ENCODE peak calls at places on chromosomes 6 and 20, in seven cellular contexts. W is uterus, K is AG10803, D is heart right ventricle, T is transverse colon, F is foreskin fibroblast, J is keratinocyte. N is an unnamed sample.

GRCh38 chr6:26103770-26104456 is 16.7 kb downstream of the HFE start:
- DNase-seq in W (peak), K (peak), D (peak), T (peak), F (peak), J (peak), N (peak)

GRCh38 chr6:155264704-155265320 is 999 bp downstream of the CLDN20 start:
- DNase-seq in W (no peak), K (peak), D (no peak), T (no peak), F (peak), J (no peak), N (peak)

GRCh38 chr6:132128424-132128823 is 177.3 kb upstream of the CCN2 start:
- DNase-seq in W (no peak), K (no peak), D (no peak), T (no peak), F (no peak), J (no peak), N (no peak)

GRCh38 chr20:45044601-45045000 is 56.3 kb downstream of the KCNS1 start:
- DNase-seq in W (no peak), K (no peak), D (no peak), T (no peak), F (no peak), J (no peak), N (no peak)

GRCh38 chr6:26394289-26394688 is 7.8 kb upstream of the BTN3A1 start:
- DNase-seq in W (no peak), K (peak), D (no peak), T (no peak), F (peak), J (peak), N (peak)

GRCh38 chr6:90537723-90538407 is 49.0 kb downstream of the MAP3K7 start:
- DNase-seq in W (no peak), K (peak), D (no peak), T (no peak), F (peak), J (no peak), N (peak)

GRCh38 chr6:5379647-5380242 is 118.4 kb downstream of the FARS2 start:
- DNase-seq in W (no peak), K (peak), D (no peak), T (peak), F (peak), J (no peak), N (peak)

GRCh38 chr6:118283759-118284158 is 264.3 kb upstream of the PLN start:
- DNase-seq in W (peak), K (peak), D (no peak), T (peak), F (peak), J (no peak), N (peak)

GRCh38 chr6:112781236-112781635 is 434.1 kb downstream of the RFPL4B start:
- DNase-seq in W (no peak), K (peak), D (no peak), T (no peak), F (no peak), J (no peak), N (peak)

GRCh38 chr20:5991623-5992441 is 41.4 kb downstream of the MCM8 start:
- DNase-seq in W (no peak), K (peak), D (no peak), T (no peak), F (no peak), J (no peak), N (peak)

GRCh38 chr20:50798650-50799049 is 3.8 kb downstream of the BCAS4 start:
- DNase-seq in W (no peak), K (no peak), D (no peak), T (no peak), F (no peak), J (no peak), N (no peak)

GRCh38 chr6:113560908-113561307 is 296.2 kb upstream of the MARCKS start:
- DNase-seq in W (no peak), K (peak), D (no peak), T (no peak), F (peak), J (peak), N (peak)

GRCh38 chr6:83708546-83708969 is 343 bp downstream of the SNAP91 start:
- DNase-seq in W (no peak), K (no peak), D (peak), T (no peak), F (peak), J (no peak), N (no peak)

GRCh38 chr20:44070139-44070900 is 116.7 kb downstream of the JPH2 start:
- DNase-seq in W (no peak), K (no peak), D (no peak), T (no peak), F (no peak), J (no peak), N (no peak)

GRCh38 chr6:153104220-153104619 is 26.9 kb downstream of the RGS17 start:
- DNase-seq in W (no peak), K (no peak), D (no peak), T (no peak), F (no peak), J (no peak), N (peak)

GRCh38 chr6:139249387-139249786 is 42.4 kb downstream of the TXLNB start:
- DNase-seq in W (no peak), K (no peak), D (no peak), T (no peak), F (no peak), J (no peak), N (no peak)

GRCh38 chr6:159152014-159152413 is 17.2 kb upstream of the FNDC1 start:
- DNase-seq in W (no peak), K (peak), D (no peak), T (no peak), F (no peak), J (no peak), N (no peak)

GRCh38 chr6:116034327-116034726 is 26.4 kb downstream of the FRK start:
- DNase-seq in W (no peak), K (peak), D (no peak), T (no peak), F (no peak), J (no peak), N (peak)

GRCh38 chr6:43708857-43709653 is 21.5 kb upstream of the MRPS18A start:
- DNase-seq in W (peak), K (peak), D (no peak), T (no peak), F (peak), J (no peak), N (peak)

GRCh38 chr6:33276864-33277662 is at the start of gene B3GALT4:
- DNase-seq in W (peak), K (peak), D (peak), T (peak), F (peak), J (no peak), N (peak)

GRCh38 chr6:138231399-138231886 is 13.2 kb upstream of the PBOV1 start:
- DNase-seq in W (no peak), K (no peak), D (no peak), T (no peak), F (no peak), J (no peak), N (no peak)

GRCh38 chr6:130183271-130184222 is 39.2 kb downstream of the SAMD3 start:
- DNase-seq in W (no peak), K (no peak), D (no peak), T (no peak), F (no peak), J (no peak), N (no peak)

GRCh38 chr20:25252686-25253421 is 5.0 kb downstream of the PYGB start:
- DNase-seq in W (no peak), K (no peak), D (no peak), T (peak), F (no peak), J (no peak), N (no peak)

GRCh38 chr20:325889-326644 is 715 bp downstream of the SOX12 start:
- DNase-seq in W (peak), K (peak), D (peak), T (peak), F (peak), J (no peak), N (peak)

GRCh38 chr20:19094959-19095541 is 117.4 kb upstream of the SLC24A3 start:
- DNase-seq in W (no peak), K (no peak), D (no peak), T (peak), F (no peak), J (no peak), N (no peak)

GRCh38 chr6:16540804-16541752 is 220.2 kb downstream of the ATXN1 start:
- DNase-seq in W (peak), K (peak), D (peak), T (peak), F (no peak), J (no peak), N (no peak)

GRCh38 chr20:37295001-37295400 is 5.5 kb downstream of the MANBAL start:
- DNase-seq in W (peak), K (peak), D (no peak), T (no peak), F (peak), J (peak), N (peak)

GRCh38 chr6:56528412-56528841 is 114.3 kb downstream of the DST start:
- DNase-seq in W (no peak), K (peak), D (no peak), T (no peak), F (peak), J (no peak), N (peak)

GRCh38 chr6:16257999-16258708 is 19.8 kb downstream of the GMPR start:
- DNase-seq in W (peak), K (no peak), D (peak), T (no peak), F (no peak), J (no peak), N (no peak)

GRCh38 chr6:110814488-110815259 is 595 bp downstream of the CDK19 start:
- DNase-seq in W (peak), K (peak), D (peak), T (peak), F (peak), J (no peak), N (peak)

GRCh38 chr6:160714731-160715130 is 12.7 kb downstream of the PLG start:
- DNase-seq in W (no peak), K (peak), D (no peak), T (no peak), F (no peak), J (no peak), N (no peak)

GRCh38 chr20:51749674-51750036 is 18.5 kb downstream of the ATP9A start:
- DNase-seq in W (no peak), K (peak), D (no peak), T (no peak), F (peak), J (peak), N (peak)

GRCh38 chr6:121437861-121438651 is 2.6 kb downstream of the GJA1 start:
- DNase-seq in W (peak), K (peak), D (peak), T (no peak), F (peak), J (peak), N (peak)

GRCh38 chr6:121436172-121436965 is 923 bp downstream of the GJA1 start:
- DNase-seq in W (peak), K (no peak), D (no peak), T (no peak), F (no peak), J (no peak), N (no peak)

GRCh38 chr6:121436966-121437756 is 1.7 kb downstream of the GJA1 start:
- DNase-seq in W (peak), K (peak), D (peak), T (peak), F (peak), J (no peak), N (peak)

GRCh38 chr6:121434037-121434770 is 1.2 kb upstream of the GJA1 start:
- DNase-seq in W (peak), K (peak), D (no peak), T (no peak), F (peak), J (no peak), N (peak)

DNA sequence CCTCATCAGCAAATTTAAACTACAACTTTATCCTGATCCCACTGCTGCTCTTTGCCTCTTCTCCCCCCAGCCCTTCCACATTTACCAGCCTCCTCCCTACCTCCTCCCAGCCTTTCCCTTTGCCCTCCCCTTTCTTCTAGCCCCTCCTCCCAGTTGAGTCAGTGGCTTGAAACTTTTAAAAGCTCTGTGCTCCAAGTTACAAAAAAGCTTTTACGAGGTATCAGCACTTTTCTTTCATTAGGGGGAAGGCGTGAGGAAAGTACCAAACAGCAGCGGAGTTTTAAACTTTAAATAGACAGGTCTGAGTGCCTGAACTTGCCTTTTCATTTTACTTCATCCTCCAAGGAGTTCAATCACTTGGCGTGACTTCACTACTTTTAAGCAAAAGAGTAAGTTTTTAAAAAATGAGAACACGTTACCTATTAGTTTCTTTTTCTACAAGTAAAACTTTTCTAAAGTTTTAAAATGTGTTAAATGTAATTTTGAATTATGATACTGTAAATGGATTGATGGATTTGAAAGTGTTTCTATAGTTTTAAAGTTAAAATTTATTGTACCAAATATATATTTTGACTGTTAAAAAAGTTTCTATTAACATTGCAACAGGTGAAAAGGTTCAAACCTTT is at the start of gene GJA1:
- DNase-seq in W (peak), K (peak), D (no peak), T (peak), F (peak), J (peak), N (peak)
- H3K4me3 ChIP-seq in W (peak), K (peak), D (peak), T (peak), F (peak), J (peak), N (peak)

GRCh38 chr6:79250107-79250514 is 15.6 kb upstream of the HMGN3 start:
- DNase-seq in W (no peak), K (no peak), D (no peak), T (no peak), F (no peak), J (no peak), N (no peak)
- TF ChIP-seq CTCF in W (no peak), K (peak), D (no peak), T (no peak), F (no peak), J (no peak), N (peak)

DNA sequence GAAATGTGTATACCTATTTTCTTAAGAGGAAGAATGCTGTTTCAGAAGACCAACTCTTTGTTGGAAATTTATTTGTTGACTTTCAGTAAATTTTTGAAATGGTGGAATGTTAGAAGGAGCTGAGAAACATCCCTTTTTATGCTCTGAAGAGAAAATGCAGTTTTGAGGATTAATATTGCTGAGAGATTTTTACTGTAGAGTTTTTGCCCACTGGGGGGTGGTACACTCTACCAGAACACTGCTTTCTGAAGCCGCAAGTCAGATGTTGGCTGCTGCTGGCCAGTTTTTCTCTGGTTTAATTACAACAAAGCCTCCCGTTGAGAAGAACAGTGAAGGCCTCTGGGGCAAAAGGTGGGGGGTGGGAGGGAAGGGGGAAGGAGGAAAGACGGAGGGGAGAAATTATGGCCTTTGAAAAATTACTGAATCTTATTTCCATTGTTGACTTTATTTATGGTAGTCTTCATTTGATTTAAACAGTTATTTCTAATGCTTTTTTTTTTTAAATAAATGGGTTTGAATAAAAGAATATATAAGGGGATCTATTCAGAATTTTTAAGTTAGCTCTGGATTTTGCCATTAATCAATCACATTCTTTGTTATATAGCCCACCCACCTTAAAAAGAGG is 3.0 kb downstream of the FLRT3 start:
- DNase-seq in W (peak), K (peak), D (no peak), T (no peak), F (peak), J (no peak), N (peak)
- H3K4me3 ChIP-seq in W (no peak), K (no peak), D (no peak), T (peak), F (peak), J (peak), N (no peak)

GRCh38 chr6:169317441-169318202 is 64.0 kb upstream of the THBS2 start:
- DNase-seq in W (no peak), K (no peak), D (no peak), T (no peak), F (no peak), J (no peak), N (no peak)

GRCh38 chr6:169312658-169313346 is 59.2 kb upstream of the THBS2 start:
- DNase-seq in W (no peak), K (peak), D (no peak), T (no peak), F (no peak), J (no peak), N (peak)

GRCh38 chr6:169313347-169314010 is 59.8 kb upstream of the THBS2 start:
- DNase-seq in W (no peak), K (no peak), D (no peak), T (no peak), F (no peak), J (no peak), N (no peak)

GRCh38 chr6:169316651-169317050 is 63.0 kb upstream of the THBS2 start:
- DNase-seq in W (no peak), K (peak), D (no peak), T (no peak), F (no peak), J (no peak), N (no peak)

DNA sequence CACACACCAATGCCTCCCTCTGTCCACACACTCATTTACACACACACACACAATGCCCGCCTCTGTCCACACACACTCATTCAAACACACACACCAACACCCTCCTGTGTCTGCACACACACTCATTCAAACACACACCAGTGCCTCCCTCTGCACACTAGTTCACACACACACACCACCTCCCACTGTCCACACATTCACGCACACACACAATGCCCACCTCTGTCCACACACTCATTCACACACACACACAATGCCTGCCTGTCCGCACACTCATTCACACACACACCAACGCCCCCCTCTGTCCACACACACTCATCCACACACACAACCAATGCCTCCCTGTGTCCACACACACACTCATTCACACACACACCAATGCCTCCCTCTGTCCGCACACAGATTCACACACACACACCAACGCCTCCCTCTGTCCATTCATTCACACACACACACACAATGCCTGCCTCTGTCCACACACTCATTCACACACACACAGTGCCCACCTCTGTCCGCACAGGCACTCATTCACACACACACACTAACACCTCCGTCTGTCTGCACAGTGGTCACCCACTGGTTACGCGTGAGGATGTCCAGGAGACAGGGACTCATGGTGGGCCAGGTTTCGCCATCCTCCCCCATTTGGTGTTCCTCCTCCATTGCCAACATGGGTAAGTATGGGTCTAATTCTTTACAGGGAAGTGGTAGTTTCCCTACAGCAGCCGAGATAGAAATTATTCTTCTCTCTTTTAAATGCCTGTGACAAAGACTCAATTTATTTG is 62.4 kb upstream of the THBS2 start:
- DNase-seq in W (no peak), K (no peak), D (no peak), T (no peak), F (no peak), J (no peak), N (no peak)
- TF ChIP-seq CTCF in W (no peak), K (no peak), D (no peak), T (no peak), F (no peak), J (no peak), N (no peak)